ENCODE peak calls at places on chromosomes 16 and 17, in five cellular contexts. P is breast epithelium, F is testis, L is lower leg skin, S is GM12891. D is an unnamed sample.

GRCh38 chr16:23035240-23035639 is 114.0 kb downstream of the USP31 start:
- DNase-seq in S (no peak), P (no peak), F (no peak), L (peak), D (no peak)

GRCh38 chr17:73901661-73902415 is 257.6 kb upstream of the SDK2 start:
- DNase-seq in S (no peak), L (peak), P (no peak), F (peak), D (no peak)

GRCh38 chr16:53346-54236 is at the start of the genes POLR3K and SNRNP25:
- DNase-seq in L (peak), S (peak), P (peak), F (peak), D (peak)

GRCh38 chr17:12857592-12857991 is 68.3 kb downstream of the ARHGAP44 start:
- DNase-seq in F (no peak), P (no peak), L (no peak), S (no peak), D (no peak)

GRCh38 chr16:4011225-4011939 is 104.9 kb downstream of the ADCY9 start:
- DNase-seq in S (no peak), P (no peak), L (no peak), F (no peak), D (no peak)

GRCh38 chr17:30219833-30220232 is 15.7 kb downstream of the SLC6A4 start:
- DNase-seq in S (no peak), P (no peak), F (no peak), L (no peak), D (no peak)

GRCh38 chr17:73156887-73157870 is 7.6 kb upstream of the SSTR2 start:
- DNase-seq in F (no peak), P (no peak), L (no peak), S (no peak), D (no peak)

GRCh38 chr17:55588446-55588845 is 77.2 kb upstream of the SMIM36 start:
- DNase-seq in L (no peak), S (no peak), F (no peak), P (no peak), D (no peak)

GRCh38 chr17:32481193-32481592 is 5.6 kb upstream of the CDK5R1 start:
- DNase-seq in L (no peak), P (no peak), F (no peak), S (no peak), D (no peak)

GRCh38 chr17:57484826-57485565 is 228.7 kb downstream of the MSI2 start:
- DNase-seq in L (no peak), P (no peak), S (no peak), F (no peak), D (no peak)

GRCh38 chr16:12087901-12088364 is 111.4 kb downstream of the SNX29 start:
- DNase-seq in L (peak), S (no peak), P (peak), F (no peak), D (no peak)

GRCh38 chr17:43721537-43722268 is 36.9 kb downstream of the SOST start:
- DNase-seq in L (no peak), P (no peak), S (no peak), F (no peak), D (no peak)

GRCh38 chr17:43722269-43722619 is 36.3 kb downstream of the SOST start:
- DNase-seq in S (no peak), L (no peak), F (no peak), P (no peak), D (no peak)

GRCh38 chr17:43717913-43718312 is 40.7 kb downstream of the SOST start:
- DNase-seq in L (no peak), P (no peak), F (no peak), S (no peak), D (no peak)

GRCh38 chr17:43719578-43719977 is 39.0 kb downstream of the SOST start:
- DNase-seq in L (no peak), F (no peak), S (no peak), P (no peak), D (no peak)

DNA sequence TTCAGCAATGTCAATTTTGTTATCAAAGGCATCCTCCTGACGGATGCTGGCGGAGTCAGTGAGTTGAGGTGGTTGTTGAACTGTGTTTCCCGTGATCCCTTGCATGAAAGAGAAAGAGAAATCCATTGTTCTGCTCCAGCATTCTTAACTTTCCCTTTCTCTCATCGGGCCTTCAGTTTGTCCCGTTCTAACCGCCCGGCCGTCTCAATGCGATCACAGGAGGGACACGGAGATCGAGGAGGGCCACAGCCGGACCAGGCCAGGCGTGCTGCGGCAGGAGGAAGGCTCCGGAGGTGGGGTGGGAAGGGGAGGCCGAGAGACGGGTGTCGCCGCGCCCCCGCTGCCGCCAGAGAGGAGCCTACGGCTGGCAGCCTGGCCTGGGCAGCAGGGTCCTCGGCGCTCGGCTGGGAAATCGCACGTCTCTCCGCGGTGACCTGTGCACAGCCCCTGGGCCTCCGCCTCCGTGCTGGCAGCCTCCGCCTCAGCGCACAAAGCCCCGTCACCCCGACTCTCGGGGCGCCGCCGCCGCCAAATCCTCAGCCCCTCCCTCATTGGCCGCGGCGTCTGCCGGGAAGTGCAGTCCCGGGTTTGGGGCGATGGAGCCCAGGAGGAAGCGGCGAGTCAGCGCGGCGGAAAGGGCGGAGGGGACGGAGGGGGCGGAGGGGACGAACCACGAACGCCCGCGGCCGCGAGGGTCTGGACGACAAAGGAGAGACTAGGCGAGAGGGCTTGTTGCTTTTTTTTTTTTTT is 38.1 kb downstream of the SOST start:
- DNase-seq in P (peak), S (peak), F (peak), L (peak), D (peak)
- TF ChIP-seq POLR2A in P (no peak), S (peak), F (no peak), L (no peak), D (peak)

GRCh38 chr17:2393954-2394749 is 6.7 kb downstream of the MNT start:
- DNase-seq in L (peak), F (no peak), S (no peak), P (no peak), D (no peak)
- TF ChIP-seq POLR2A in L (no peak), F (no peak), S (no peak), P (no peak), D (no peak)

GRCh38 chr17:16442594-16443389 is 27.4 kb downstream of the TRPV2 start:
- DNase-seq in S (no peak), L (no peak), F (no peak), P (no peak), D (no peak)

GRCh38 chr17:16439303-16439791 is 24.0 kb downstream of the TRPV2 start:
- DNase-seq in P (no peak), S (no peak), L (no peak), F (peak), D (no peak)

GRCh38 chr17:16439867-16440351 is 24.5 kb downstream of the TRPV2 start:
- DNase-seq in P (no peak), L (no peak), F (no peak), S (no peak), D (no peak)

GRCh38 chr17:16442141-16442540 is 26.8 kb downstream of the TRPV2 start:
- DNase-seq in L (no peak), P (no peak), S (no peak), F (no peak), D (no peak)

DNA sequence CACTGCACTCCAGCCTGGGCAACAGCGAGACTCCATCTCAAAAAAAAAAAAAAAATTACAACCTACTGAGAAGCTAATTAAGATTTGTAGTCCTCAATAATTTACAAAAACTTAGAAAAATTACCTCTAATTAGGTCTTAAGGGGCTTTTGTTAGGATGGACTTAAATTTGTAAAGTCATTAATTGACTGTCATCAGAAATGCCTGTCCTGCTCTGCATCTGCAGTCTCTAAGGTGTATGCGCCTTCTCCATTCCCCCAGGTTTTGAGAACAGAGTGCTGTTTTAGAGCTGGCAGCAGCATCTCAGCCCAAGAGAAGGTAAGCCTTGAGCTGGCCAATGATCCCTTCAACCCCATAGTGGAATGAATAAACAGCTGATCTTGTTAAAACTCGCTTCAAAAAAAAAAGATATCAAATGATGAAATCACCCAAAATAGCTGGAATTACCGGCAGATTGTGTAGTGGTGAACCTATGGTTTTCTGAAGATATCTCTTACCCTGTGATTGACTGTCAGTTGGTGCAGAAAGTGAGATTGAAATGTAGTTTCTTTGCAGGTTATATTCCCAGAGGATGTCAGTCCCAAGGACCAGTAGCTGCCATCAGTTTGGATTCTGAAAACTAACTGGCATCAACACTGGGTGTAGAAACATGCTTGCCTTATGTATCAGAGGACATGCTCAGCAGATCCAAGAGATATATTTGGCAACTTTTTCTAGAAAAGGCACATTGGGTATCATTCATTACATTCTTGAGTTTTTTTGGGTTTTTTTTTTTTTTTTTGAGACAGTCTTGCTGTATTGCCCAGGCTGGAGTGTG is 25.7 kb downstream of the TRPV2 start:
- DNase-seq in S (no peak), F (no peak), P (no peak), L (no peak), D (no peak)
- TF ChIP-seq POLR2A in S (peak), F (no peak), P (no peak), L (no peak), D (no peak)

GRCh38 chr17:81228420-81228819 is 5.7 kb upstream of the CEP131 start:
- DNase-seq in L (no peak), S (peak), F (no peak), P (no peak), D (no peak)
- TF ChIP-seq POLR2A in L (no peak), S (no peak), F (no peak), P (no peak), D (no peak)

GRCh38 chr17:81245024-81245664 is 6.0 kb downstream of the NDUFAF8 start:
- DNase-seq in P (no peak), F (no peak), S (peak), L (no peak), D (no peak)
- TF ChIP-seq POLR2A in P (no peak), F (no peak), S (no peak), L (no peak), D (no peak)

GRCh38 chr17:40606548-40607353 is 40.9 kb downstream of the SMARCE1 start:
- DNase-seq in S (no peak), L (no peak), F (no peak), P (no peak), D (no peak)

GRCh38 chr17:40607641-40608040 is 40.0 kb downstream of the SMARCE1 start:
- DNase-seq in L (no peak), S (no peak), F (no peak), P (no peak), D (no peak)

GRCh38 chr17:40605301-40605700 is 40.0 kb upstream of the CCR7 start:
- DNase-seq in S (no peak), L (no peak), F (no peak), P (no peak), D (no peak)

GRCh38 chr17:40602445-40603443 is 37.5 kb upstream of the CCR7 start:
- DNase-seq in P (no peak), F (no peak), S (no peak), L (no peak), D (no peak)

DNA sequence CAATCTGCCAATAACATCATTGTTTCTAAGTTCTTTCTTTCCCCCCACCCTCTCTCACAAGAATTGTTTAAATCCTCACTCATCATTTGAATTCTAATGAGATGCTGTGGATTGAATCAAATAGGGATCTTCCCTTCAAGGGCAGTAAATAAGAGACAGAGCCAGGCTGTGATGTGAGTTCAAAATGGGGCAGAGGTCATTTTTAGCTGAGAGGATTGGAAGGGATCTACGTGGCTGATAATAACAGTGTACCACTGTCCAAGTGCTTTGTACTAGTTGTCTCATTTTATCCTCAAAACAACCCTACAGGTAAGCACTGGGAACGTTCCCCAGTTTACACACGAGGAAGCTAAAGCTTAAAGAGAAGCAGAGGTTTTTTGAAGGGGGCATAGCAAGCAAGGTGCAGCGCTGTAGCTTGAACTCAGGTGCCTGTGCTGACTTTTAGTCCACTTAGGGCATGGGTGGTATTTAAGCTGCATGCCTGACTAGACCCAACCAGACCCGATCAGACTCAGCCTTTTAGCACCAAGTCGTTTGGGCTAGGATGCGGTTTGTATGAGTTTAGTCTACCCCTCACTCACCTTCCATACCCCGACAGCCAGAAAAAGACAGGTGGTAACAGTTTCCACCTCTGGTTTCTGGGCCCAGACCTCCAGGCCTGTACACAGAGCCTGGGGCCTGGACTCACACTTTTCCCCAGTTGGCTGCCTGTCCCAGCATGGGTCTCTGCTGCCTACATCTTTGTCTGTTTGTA is 39.2 kb upstream of the CCR7 start:
- DNase-seq in F (no peak), P (no peak), S (no peak), L (no peak), D (no peak)
- TF ChIP-seq POLR2A in F (no peak), P (no peak), S (no peak), L (no peak), D (no peak)

DNA sequence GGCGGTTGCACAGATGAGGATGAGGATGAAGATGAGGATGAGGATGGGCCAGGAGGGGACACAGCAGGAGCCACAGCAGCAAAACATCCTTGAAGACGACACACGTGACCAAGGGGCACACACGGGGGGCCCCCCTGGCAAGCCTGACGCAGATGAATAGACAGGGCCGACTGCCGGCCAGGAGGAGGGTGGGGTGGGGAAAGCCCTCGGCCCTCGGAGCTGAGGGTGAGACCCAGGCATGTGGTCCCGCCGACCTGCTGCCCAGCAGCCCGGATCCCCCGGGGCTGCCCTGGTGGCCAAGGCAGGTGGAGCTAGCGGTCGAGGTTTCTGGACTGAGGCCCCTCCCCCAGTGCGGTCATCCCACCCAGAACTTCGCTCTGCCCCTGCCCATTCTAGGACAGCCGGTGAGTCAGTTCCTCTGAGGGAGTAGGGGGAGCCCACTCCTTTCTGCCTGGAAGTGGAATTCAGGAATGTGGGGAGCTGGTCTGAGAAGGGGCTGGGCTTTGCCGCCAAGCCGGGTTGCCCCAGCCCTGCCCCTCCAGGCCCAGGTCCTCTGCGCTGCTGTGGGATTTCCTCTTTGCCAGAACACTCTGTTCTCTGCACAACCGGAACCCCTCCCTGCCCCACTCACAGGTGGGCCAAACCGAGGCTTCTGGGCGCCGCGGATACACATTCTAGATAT is 9.9 kb downstream of the CYGB start:
- DNase-seq in S (no peak), L (no peak), F (peak), P (no peak), D (no peak)
- TF ChIP-seq POLR2A in S (no peak), L (no peak), F (no peak), P (no peak), D (no peak)

DNA sequence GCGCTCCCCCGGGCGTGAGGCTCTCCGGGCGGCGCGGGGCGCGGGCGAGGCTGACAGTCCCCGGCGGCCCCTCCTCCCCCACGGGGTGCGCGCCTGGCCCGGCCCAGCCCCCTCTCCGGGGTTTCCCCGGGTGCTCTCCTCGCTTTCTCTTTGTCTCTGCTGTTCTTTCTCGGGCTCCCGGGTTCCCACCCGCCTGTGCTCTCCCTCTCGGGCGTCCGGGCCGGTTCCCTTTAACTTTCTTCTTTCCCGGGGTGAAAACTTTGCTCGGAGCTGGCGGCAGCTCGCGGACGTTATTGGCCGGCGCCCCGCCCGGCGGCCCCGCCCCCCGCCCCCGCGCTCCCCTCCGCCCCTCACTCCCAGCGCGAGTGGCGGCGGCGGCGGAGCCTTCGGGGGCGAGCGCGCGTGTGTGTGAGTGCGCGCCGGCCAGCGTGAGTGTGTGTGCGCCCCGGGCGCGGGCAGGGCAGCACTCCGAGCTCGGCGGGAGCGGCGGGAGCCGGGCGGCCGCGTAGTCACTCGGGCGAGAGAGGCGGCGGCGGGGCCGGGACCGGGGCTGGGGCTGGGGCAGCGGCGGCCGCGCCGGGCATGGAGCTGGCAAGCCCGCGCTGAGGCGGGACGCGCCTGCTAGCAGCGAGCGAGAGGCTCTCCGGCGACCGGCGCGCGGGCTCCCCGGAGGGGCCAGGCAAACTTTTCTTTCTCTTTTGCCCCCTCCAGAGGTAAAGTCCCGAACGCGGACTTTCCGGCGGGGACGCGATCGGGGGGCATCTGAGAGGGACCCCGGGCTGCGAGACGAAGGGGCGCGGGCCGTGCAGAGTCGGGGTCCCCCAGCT is at the start of gene NTN1:
- DNase-seq in S (peak), L (peak), P (no peak), F (peak), D (no peak)
- TF ChIP-seq POLR2A in S (no peak), L (no peak), P (no peak), F (no peak), D (no peak)

D was measured in H54.